ENCODE peak calls at places on chromosomes 13 and 19, in seven cellular contexts. Y is BJ; Q is CD4-positive, alpha-beta T cell; F is fibroblast of mammary gland; I is A549; D is progenitor cell of endocrine pancreas; T is lower leg skin. C is an unnamed sample.
A peak's percentile ranks its signal among the peaks of the same experiment; 100 is the strongest.

GRCh38 chr13:106566682-106567420 is 1.1 kb downstream of the ARGLU1 start:
- DNase-seq in Y (no peak), Q (no peak), F (peak; percentile 64), I (peak; percentile 35), D (peak; percentile 11), T (peak; percentile 89), C (no peak)

GRCh38 chr13:112836940-112837339 is 132.1 kb upstream of the MCF2L start:
- DNase-seq in Y (no peak), Q (no peak), F (no peak), I (no peak), D (no peak), T (no peak), C (no peak)

GRCh38 chr19:44738603-44739585 is 9.6 kb upstream of the BCL3 start:
- DNase-seq in Y (no peak), Q (no peak), F (no peak), I (peak; percentile 89), D (no peak), T (no peak), C (peak; percentile 95)

GRCh38 chr19:55220525-55220924 is 8.0 kb downstream of the TMEM86B start:
- DNase-seq in Y (no peak), Q (no peak), F (no peak), I (no peak), D (no peak), T (no peak), C (no peak)

GRCh38 chr13:74194856-74195255 is 60.7 kb upstream of the KLF12 start:
- DNase-seq in Y (no peak), Q (no peak), F (no peak), I (no peak), D (no peak), T (no peak), C (no peak)

GRCh38 chr19:4052993-4053422 is 13.7 kb downstream of the ZBTB7A start:
- DNase-seq in Y (no peak), Q (no peak), F (peak; percentile 49), I (no peak), D (no peak), T (no peak), C (peak; percentile 84)

GRCh38 chr13:43303040-43303729 is 279.8 kb downstream of the DNAJC15 start:
- DNase-seq in Y (no peak), Q (no peak), F (peak; percentile 61), I (no peak), D (peak; percentile 37), T (no peak), C (no peak)

GRCh38 chr19:10760268-10760944 is 42.5 kb downstream of the DNM2 start:
- DNase-seq in Y (no peak), Q (no peak), F (peak; percentile 23), I (no peak), D (no peak), T (no peak), C (no peak)

GRCh38 chr19:46866407-46867132 is 5.8 kb downstream of the ARHGAP35 start:
- DNase-seq in Y (no peak), Q (no peak), F (peak; percentile 36), I (peak; percentile 62), D (no peak), T (no peak), C (no peak)

GRCh38 chr13:80979035-80979641 is 638.2 kb upstream of the SPRY2 start:
- DNase-seq in Y (peak; percentile 1), Q (no peak), F (peak; percentile 81), I (peak; percentile 10), D (no peak), T (no peak), C (no peak)

GRCh38 chr19:14686411-14686810 is 3.4 kb upstream of the ZNF333 start:
- DNase-seq in Y (no peak), Q (peak; percentile 9), F (peak; percentile 25), I (no peak), D (no peak), T (no peak), C (no peak)
- TF ChIP-seq CTCF in Y (peak; percentile 30), Q (peak; percentile 66), F (peak; percentile 24), I (peak; percentile 46), D (peak; percentile 24), T (no peak), C (peak; percentile 76)

GRCh38 chr19:42606660-42607351 is 12.1 kb upstream of the CEACAM8 start:
- DNase-seq in Y (no peak), Q (peak; percentile 19), F (peak; percentile 40), I (peak; percentile 88), D (no peak), T (no peak), C (no peak)
- TF ChIP-seq CTCF in Y (peak; percentile 78), Q (peak; percentile 53), F (peak; percentile 75), I (peak; percentile 87), D (peak; percentile 58), T (no peak), C (peak; percentile 91)

GRCh38 chr19:35879770-35880317 is 11.5 kb downstream of the APLP1 start:
- DNase-seq in Y (peak; percentile 62), Q (peak; percentile 58), F (peak; percentile 89), I (peak; percentile 98), D (peak; percentile 84), T (peak; percentile 96), C (peak; percentile 91)

GRCh38 chr19:35885225-35885624 is 15.1 kb downstream of the NFKBID start:
- DNase-seq in Y (no peak), Q (no peak), F (no peak), I (no peak), D (no peak), T (no peak), C (no peak)

GRCh38 chr19:35879068-35879467 is 10.7 kb downstream of the APLP1 start:
- DNase-seq in Y (no peak), Q (no peak), F (no peak), I (no peak), D (no peak), T (no peak), C (no peak)

GRCh38 chr19:35883920-35884319 is 15.5 kb downstream of the APLP1 start:
- DNase-seq in Y (no peak), Q (no peak), F (no peak), I (no peak), D (no peak), T (no peak), C (no peak)

DNA sequence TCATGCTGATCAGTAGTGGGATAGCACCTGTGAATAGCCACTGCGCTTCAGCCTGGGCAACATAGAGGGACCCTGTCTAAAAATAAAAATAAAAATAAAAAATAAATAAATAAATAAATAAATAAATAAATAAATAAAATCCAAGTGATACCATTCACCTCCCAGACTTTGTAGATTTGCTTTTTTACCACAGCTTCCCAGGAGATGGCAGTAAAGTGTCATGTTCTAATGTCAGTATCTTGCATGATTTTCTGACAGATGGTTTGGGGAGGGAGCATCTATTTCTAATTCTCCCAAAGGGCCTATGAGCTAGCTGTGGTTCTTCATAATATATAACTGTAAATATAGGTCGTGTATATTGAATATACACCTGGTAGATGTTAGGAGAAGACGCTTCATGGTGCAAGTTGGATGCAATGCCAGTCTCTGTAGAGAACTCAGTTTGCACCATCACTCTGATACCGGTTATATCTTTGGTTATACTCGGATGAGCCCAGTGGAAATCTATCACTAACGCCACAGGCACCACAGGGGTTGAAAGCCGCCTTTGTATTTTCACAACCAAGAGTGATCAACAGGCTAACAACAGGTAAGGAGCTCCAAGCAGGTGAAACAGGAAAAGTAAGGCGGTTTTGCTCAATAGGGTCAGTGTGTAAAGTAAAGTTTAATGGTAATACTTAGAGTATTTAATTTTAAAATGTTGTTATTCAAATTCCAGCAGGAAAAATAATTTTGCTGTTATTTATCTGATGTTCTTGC is 13.9 kb downstream of the APLP1 start:
- DNase-seq in Y (no peak), Q (no peak), F (peak; percentile 84), I (peak; percentile 91), D (no peak), T (no peak), C (no peak)
- TF ChIP-seq CTCF in Y (peak; percentile 49), Q (peak; percentile 77), F (peak; percentile 54), I (peak; percentile 98), D (peak; percentile 40), T (peak; percentile 13), C (peak; percentile 76)

DNA sequence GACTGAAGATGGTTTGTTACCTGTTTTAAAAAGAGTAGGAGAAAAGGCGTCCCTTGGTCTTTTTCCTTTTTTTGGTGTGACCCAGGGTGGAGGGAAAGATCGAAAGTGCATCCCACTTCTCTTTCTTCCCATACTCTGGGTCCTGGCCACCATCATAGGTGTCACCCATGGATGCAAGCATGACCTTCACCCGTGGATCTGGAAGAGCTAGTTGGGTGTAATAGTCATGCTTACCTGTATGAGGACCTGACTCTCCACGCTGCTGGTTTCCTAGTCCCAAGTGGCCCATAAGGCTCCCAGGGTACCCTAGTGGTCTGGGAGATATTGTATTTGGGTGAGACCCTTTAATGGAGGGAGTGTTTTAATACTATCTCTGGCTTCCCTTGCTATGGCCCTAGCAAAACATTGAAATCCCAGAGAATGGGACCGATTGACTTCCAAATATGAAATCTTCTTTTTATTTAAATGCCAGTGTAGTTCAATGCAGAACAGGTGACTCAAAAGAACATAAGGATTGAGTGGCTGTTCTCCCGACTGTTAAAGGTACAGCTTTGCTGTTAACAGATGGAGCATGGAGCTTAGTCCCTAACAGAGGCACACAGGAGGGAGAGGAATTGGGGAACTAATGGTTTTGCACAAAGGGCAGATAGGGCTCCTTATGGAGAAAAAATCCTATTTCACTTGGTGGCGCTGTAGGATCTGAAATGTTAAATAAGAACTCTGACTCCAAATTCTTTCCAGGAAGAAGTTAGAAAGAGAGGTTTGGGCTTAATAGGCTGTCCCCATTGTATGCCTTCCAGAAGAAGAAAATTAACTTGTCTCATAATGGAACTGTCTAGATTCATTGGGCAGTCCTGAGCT is 7.0 kb upstream of the ZNF550 start:
- DNase-seq in Y (no peak), Q (no peak), F (peak; percentile 62), I (no peak), D (no peak), T (no peak), C (no peak)
- TF ChIP-seq CTCF in Y (no peak), Q (no peak), F (no peak), I (no peak), D (no peak), T (no peak), C (no peak)

GRCh38 chr19:23762884-23763711 is 4.4 kb upstream of the ZNF681 start:
- DNase-seq in Y (no peak), Q (peak; percentile 72), F (peak; percentile 25), I (no peak), D (peak; percentile 90), T (peak; percentile 97), C (peak; percentile 55)
- TF ChIP-seq CTCF in Y (no peak), Q (no peak), F (no peak), I (no peak), D (no peak), T (no peak), C (no peak)

GRCh38 chr13:21034602-21035190 is 26.7 kb downstream of the LATS2 start:
- DNase-seq in Y (no peak), Q (no peak), F (peak; percentile 63), I (no peak), D (no peak), T (peak; percentile 68), C (no peak)
- TF ChIP-seq CTCF in Y (no peak), Q (no peak), F (peak; percentile 26), I (no peak), D (no peak), T (no peak), C (no peak)

DNA sequence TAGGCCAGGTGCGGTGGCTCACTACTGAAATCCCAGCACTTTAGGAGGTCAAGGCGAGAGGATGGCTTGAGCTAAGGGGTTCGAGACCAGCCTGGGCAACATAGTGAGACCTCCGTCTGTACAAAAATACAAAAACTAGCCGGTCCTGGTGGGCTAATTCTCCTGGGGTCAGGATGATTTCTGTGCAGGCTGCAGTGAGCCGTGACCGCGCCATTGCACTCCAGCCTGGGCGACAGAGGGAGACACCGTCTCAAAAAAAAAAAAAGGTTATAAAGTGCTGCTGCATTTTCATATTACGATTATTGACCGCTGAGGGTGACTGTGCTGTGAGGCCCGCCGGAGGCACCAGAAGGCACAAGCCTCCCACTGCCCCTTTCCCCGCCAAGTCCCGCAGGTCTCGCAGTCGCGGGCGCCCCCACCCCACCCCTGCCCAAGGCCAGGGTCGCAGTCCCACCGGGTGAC is 477 bp upstream of the PLEKHF1 start:
- DNase-seq in Y (no peak), Q (no peak), F (no peak), I (no peak), D (no peak), T (no peak), C (no peak)
- TF ChIP-seq CTCF in Y (no peak), Q (peak; percentile 55), F (no peak), I (peak; percentile 26), D (peak; percentile 25), T (no peak), C (no peak)